ENCODE peak calls at places on chromosomes 16 and 17, in five cellular contexts. D, H, W, L and F are unnamed samples.

GRCh38 chr17:64130559-64131001 is 636 bp upstream of the ERN1 start:
- DNase-seq in D (no peak), H (no peak), W (no peak), L (no peak), F (no peak)

GRCh38 chr16:87173294-87173883 is 143.8 kb downstream of the C16orf95 start:
- DNase-seq in D (no peak), H (no peak), W (no peak), L (no peak), F (no peak)

GRCh38 chr16:49463529-49463928 is 89.9 kb downstream of the C16orf78 start:
- DNase-seq in D (no peak), H (no peak), W (peak; percentile 26), L (no peak), F (no peak)

GRCh38 chr17:45032150-45032493 is 19.3 kb downstream of the DCAKD start:
- DNase-seq in D (no peak), H (no peak), W (no peak), L (no peak), F (no peak)

GRCh38 chr17:81523139-81524062 is 4.8 kb upstream of the FSCN2 start:
- DNase-seq in D (peak; percentile 70), H (no peak), W (peak; percentile 89), L (peak; percentile 86), F (peak; percentile 15)

GRCh38 chr17:37121616-37122015 is 172.9 kb downstream of the AATF start:
- DNase-seq in D (no peak), H (no peak), W (no peak), L (no peak), F (no peak)

GRCh38 chr17:45857977-45858708 is 13.5 kb downstream of the SPPL2C start:
- DNase-seq in D (no peak), H (no peak), W (peak; percentile 79), L (no peak), F (peak; percentile 26)

GRCh38 chr16:89842471-89843408 is 14.5 kb downstream of the SPIRE2 start:
- DNase-seq in D (no peak), H (no peak), W (peak; percentile 22), L (no peak), F (no peak)

GRCh38 chr16:49532243-49532870 is 158.8 kb downstream of the C16orf78 start:
- DNase-seq in D (no peak), H (no peak), W (no peak), L (no peak), F (no peak)

GRCh38 chr17:9007052-9007714 is 14.1 kb upstream of the NTN1 start:
- DNase-seq in D (no peak), H (no peak), W (no peak), L (no peak), F (no peak)

GRCh38 chr17:81908793-81909192 is 2.4 kb downstream of the PCYT2 start:
- DNase-seq in D (no peak), H (no peak), W (no peak), L (no peak), F (no peak)

GRCh38 chr16:82629441-82630027 is 2.8 kb downstream of the CDH13 start:
- DNase-seq in D (no peak), H (no peak), W (no peak), L (no peak), F (no peak)

GRCh38 chr16:84600343-84601229 is 17.3 kb downstream of the COTL1 start:
- DNase-seq in D (no peak), H (no peak), W (no peak), L (no peak), F (peak; percentile 82)

GRCh38 chr16:23699100-23699499 is 13.9 kb downstream of the ERN2 start:
- DNase-seq in D (no peak), H (no peak), W (no peak), L (no peak), F (no peak)

GRCh38 chr17:81165246-81166032 is at the start of gene PVALEF:
- DNase-seq in D (no peak), H (no peak), W (peak; percentile 63), L (peak; percentile 91), F (no peak)

GRCh38 chr17:17859909-17860760 is 23.3 kb upstream of the SREBF1 start:
- DNase-seq in D (peak; percentile 30), H (no peak), W (peak; percentile 82), L (peak; percentile 90), F (peak; percentile 60)

GRCh38 chr17:47423406-47424295 is 99.9 kb downstream of the EFCAB13 start:
- DNase-seq in D (no peak), H (peak; percentile 32), W (peak; percentile 68), L (peak; percentile 60), F (no peak)

GRCh38 chr16:49495596-49496355 is 122.2 kb downstream of the C16orf78 start:
- DNase-seq in D (no peak), H (no peak), W (no peak), L (no peak), F (no peak)

GRCh38 chr17:15942207-15942833 is 2.6 kb upstream of the ADORA2B start:
- DNase-seq in D (no peak), H (no peak), W (no peak), L (no peak), F (no peak)

GRCh38 chr17:78996781-78997201 is 12.8 kb downstream of the CANT1 start:
- DNase-seq in D (no peak), H (no peak), W (no peak), L (peak; percentile 13), F (no peak)

GRCh38 chr17:31835984-31836383 is 23.1 kb downstream of the COPRS start:
- DNase-seq in D (no peak), H (no peak), W (no peak), L (no peak), F (no peak)

GRCh38 chr16:23509763-23510153 is 536 bp downstream of the GGA2 start:
- DNase-seq in D (no peak), H (peak; percentile 18), W (no peak), L (no peak), F (peak; percentile 55)

GRCh38 chr17:28646039-28646754 is 1.2 kb upstream of the BLTP2 start:
- DNase-seq in D (no peak), H (no peak), W (no peak), L (no peak), F (peak; percentile 63)

GRCh38 chr16:87201052-87201451 is 116.1 kb downstream of the C16orf95 start:
- DNase-seq in D (no peak), H (no peak), W (no peak), L (no peak), F (no peak)

GRCh38 chr17:32265896-32266388 is 310 bp downstream of the RHBDL3 start:
- DNase-seq in D (no peak), H (no peak), W (no peak), L (no peak), F (no peak)

GRCh38 chr17:80264048-80264792 is 3.6 kb downstream of the RNF213 start:
- DNase-seq in D (no peak), H (no peak), W (no peak), L (no peak), F (no peak)

GRCh38 chr17:47839899-47840741 is 953 bp downstream of the SCRN2 start:
- DNase-seq in D (no peak), H (peak; percentile 34), W (no peak), L (no peak), F (no peak)

GRCh38 chr17:7849185-7850117 is 5.4 kb upstream of the TMEM88 start:
- DNase-seq in D (no peak), H (no peak), W (no peak), L (no peak), F (no peak)

GRCh38 chr17:7363311-7363710 is 8.4 kb downstream of the TMEM95 start:
- DNase-seq in D (no peak), H (no peak), W (no peak), L (no peak), F (no peak)

GRCh38 chr17:70423562-70423961 is 254.2 kb downstream of the KCNJ2 start:
- DNase-seq in D (no peak), H (no peak), W (no peak), L (no peak), F (no peak)